ENCODE peak calls at places on chromosome 14, in four cellular contexts. R, H, Y and C are unnamed samples.

GRCh38 chr14:50225974-50226297 is 5.4 kb downstream of the SOS2 start:
- DNase-seq in Y (no peak), R (no peak), H (no peak), C (no peak)

GRCh38 chr14:100771121-100771800 is 44.6 kb downstream of the DLK1 start:
- DNase-seq in R (no peak), Y (no peak), H (no peak), C (no peak)

GRCh38 chr14:36019126-36019525 is 157.4 kb downstream of the PTCSC3 start:
- DNase-seq in R (no peak), Y (no peak), H (no peak), C (no peak)

GRCh38 chr14:36520601-36521525 is 831 bp upstream of the NKX2-1 start:
- DNase-seq in H (no peak), Y (no peak), R (no peak), C (no peak)

GRCh38 chr14:73251516-73252215 is 14.4 kb downstream of the PAPLN start:
- DNase-seq in R (no peak), Y (no peak), H (no peak), C (no peak)

GRCh38 chr14:20468773-20469241 is 399 bp upstream of the PNP start:
- DNase-seq in R (no peak), Y (peak), H (no peak), C (peak)

GRCh38 chr14:73244541-73244940 is 7.2 kb downstream of the PAPLN start:
- DNase-seq in R (no peak), Y (no peak), H (no peak), C (no peak)

GRCh38 chr14:71574976-71575375 is 357.3 kb upstream of the RGS6 start:
- DNase-seq in R (no peak), Y (no peak), H (no peak), C (no peak)

GRCh38 chr14:38261620-38262019 is 5.7 kb upstream of the CLEC14A start:
- DNase-seq in H (no peak), R (no peak), Y (no peak), C (no peak)

GRCh38 chr14:52934762-52935161 is 16.1 kb downstream of the FERMT2 start:
- DNase-seq in Y (no peak), R (no peak), H (no peak), C (no peak)

GRCh38 chr14:36510874-36511273 is 9.2 kb downstream of the NKX2-1 start:
- DNase-seq in Y (no peak), H (no peak), R (no peak), C (no peak)

GRCh38 chr14:34324363-34324795 is 137.7 kb downstream of the SPTSSA start:
- DNase-seq in H (no peak), Y (no peak), R (no peak), C (no peak)

GRCh38 chr14:50249118-50249775 is 17.9 kb upstream of the SOS2 start:
- DNase-seq in Y (no peak), R (no peak), H (no peak), C (no peak)

GRCh38 chr14:73740921-73741326 is 26.7 kb upstream of the PNMA1 start:
- DNase-seq in Y (peak), R (no peak), H (peak), C (peak)

GRCh38 chr14:75711796-75712211 is 50.8 kb downstream of the TTLL5 start:
- DNase-seq in H (peak), R (no peak), Y (peak), C (peak)

GRCh38 chr14:20501346-20501745 is 4.0 kb upstream of the RNASE10 start:
- DNase-seq in Y (no peak), R (no peak), H (no peak), C (no peak)

GRCh38 chr14:47240755-47241437 is 434.5 kb downstream of the MDGA2 start:
- DNase-seq in Y (no peak), H (no peak), R (no peak), C (no peak)

GRCh38 chr14:23089498-23090253 is 5.3 kb downstream of the ACIN1 start:
- DNase-seq in H (no peak), Y (no peak), R (no peak), C (no peak)

GRCh38 chr14:84225243-84225642 is 1304.7 kb upstream of the FLRT2 start:
- DNase-seq in Y (peak), R (no peak), H (peak), C (no peak)

GRCh38 chr14:20606190-20606901 is 15.2 kb upstream of the RNASE12 start:
- DNase-seq in R (no peak), Y (no peak), H (no peak), C (no peak)

GRCh38 chr14:72023128-72024042 is 91.2 kb downstream of the RGS6 start:
- DNase-seq in Y (no peak), H (no peak), R (no peak), C (no peak)

GRCh38 chr14:54881235-54881760 is 21.3 kb downstream of the GCH1 start:
- DNase-seq in Y (no peak), H (no peak), R (no peak), C (no peak)

GRCh38 chr14:79395061-79395460 is 816.2 kb downstream of the DIO2 start:
- DNase-seq in R (no peak), Y (no peak), H (no peak), C (no peak)

GRCh38 chr14:75831455-75831854 is 150.3 kb downstream of the TGFB3 start:
- DNase-seq in Y (peak), H (peak), R (no peak), C (peak)

GRCh38 chr14:65206078-65206447 is 103.7 kb upstream of the MAX start:
- DNase-seq in R (no peak), H (no peak), Y (no peak), C (no peak)

GRCh38 chr14:90487031-90487430 is 90.2 kb downstream of the CALM1 start:
- DNase-seq in R (no peak), Y (no peak), H (peak), C (no peak)

GRCh38 chr14:94640721-94641631 is 28.8 kb downstream of the SERPINA3 start:
- DNase-seq in H (no peak), Y (no peak), R (no peak), C (no peak)

GRCh38 chr14:72164420-72165150 is 232.4 kb downstream of the RGS6 start:
- DNase-seq in Y (no peak), R (no peak), H (no peak), C (no peak)

GRCh38 chr14:22898302-22898894 is 15.4 kb downstream of the REM2 start:
- DNase-seq in Y (no peak), H (no peak), R (no peak), C (peak)

GRCh38 chr14:88379706-88380343 is 5.6 kb upstream of the SPATA7 start:
- DNase-seq in H (no peak), Y (no peak), R (no peak), C (no peak)

GRCh38 chr14:51253880-51254279 is 13.8 kb downstream of the TMX1 start:
- DNase-seq in H (no peak), R (no peak), Y (no peak), C (no peak)

GRCh38 chr14:94631050-94631449 is 18.9 kb downstream of the SERPINA3 start:
- DNase-seq in H (no peak), R (no peak), Y (no peak), C (no peak)

GRCh38 chr14:65958664-65959562 is 527.3 kb upstream of the CCDC196 start:
- DNase-seq in R (peak), H (no peak), Y (no peak), C (no peak)

GRCh38 chr14:89911018-89911919 is 43.3 kb downstream of the EFCAB11 start:
- DNase-seq in Y (no peak), H (no peak), R (no peak), C (peak)

DNA sequence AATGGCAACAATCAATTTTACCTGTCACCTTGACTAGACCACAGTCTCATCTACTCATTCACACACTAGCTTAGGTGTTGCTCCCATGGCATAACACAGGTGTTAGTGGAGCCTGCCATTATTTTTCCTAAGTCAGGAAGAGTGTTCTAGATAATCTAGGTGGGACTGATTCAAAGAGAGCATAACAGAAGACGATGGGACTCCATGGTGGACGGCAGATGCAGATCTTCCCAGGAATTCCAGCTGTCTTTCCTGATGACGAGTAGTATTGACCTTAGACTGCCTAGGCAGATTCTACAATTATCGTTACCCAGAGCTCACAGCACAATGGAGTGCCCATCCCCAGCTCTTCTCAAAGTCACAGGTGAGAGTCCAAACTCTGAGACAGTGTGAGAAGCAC is 589.0 kb downstream of the TMEM121 start:
- DNase-seq in R (no peak), H (no peak), Y (no peak), C (no peak)
- H3K27ac ChIP-seq in R (no peak), H (no peak), Y (no peak), C (no peak)

GRCh38 chr14:60789656-60790055 is 55.1 kb downstream of the MNAT1 start:
- DNase-seq in Y (no peak), H (no peak), R (no peak), C (no peak)
- H3K27ac ChIP-seq in Y (no peak), H (no peak), R (no peak), C (no peak)

DNA sequence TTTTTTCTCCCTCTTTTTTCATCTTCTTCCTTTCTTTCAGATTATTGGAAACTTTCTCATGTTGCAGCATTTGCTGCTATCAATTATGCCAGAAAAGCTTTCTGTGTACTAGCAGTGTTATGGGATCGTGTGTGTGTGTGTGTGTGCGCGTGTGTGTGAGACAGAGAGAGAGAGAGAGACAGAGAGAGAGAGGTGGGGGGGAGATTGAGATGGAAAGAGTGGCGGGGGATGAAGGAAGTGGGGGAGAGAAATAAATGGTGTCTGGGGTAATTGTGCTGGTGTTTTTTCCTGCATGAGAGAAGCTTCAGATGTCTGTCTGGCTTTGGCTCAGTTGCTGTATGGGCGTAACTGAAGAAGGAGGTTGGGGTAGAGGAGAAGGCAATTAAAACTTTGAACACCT is 268.9 kb downstream of the RAD51B start:
- DNase-seq in R (no peak), H (no peak), Y (no peak), C (peak)
- H3K27ac ChIP-seq in R (no peak), H (no peak), Y (no peak), C (peak)

GRCh38 chr14:103748539-103748867 is 32.9 kb downstream of the ZFYVE21 start:
- DNase-seq in Y (no peak), R (no peak), H (no peak), C (no peak)

GRCh38 chr14:103745424-103745823 is 29.8 kb downstream of the ZFYVE21 start:
- DNase-seq in Y (no peak), H (no peak), R (no peak), C (no peak)

GRCh38 chr14:103746706-103747105 is 31.1 kb downstream of the ZFYVE21 start:
- DNase-seq in Y (no peak), H (no peak), R (no peak), C (no peak)

GRCh38 chr14:103749860-103750259 is 34.2 kb downstream of the ZFYVE21 start:
- DNase-seq in R (no peak), Y (no peak), H (no peak), C (no peak)

DNA sequence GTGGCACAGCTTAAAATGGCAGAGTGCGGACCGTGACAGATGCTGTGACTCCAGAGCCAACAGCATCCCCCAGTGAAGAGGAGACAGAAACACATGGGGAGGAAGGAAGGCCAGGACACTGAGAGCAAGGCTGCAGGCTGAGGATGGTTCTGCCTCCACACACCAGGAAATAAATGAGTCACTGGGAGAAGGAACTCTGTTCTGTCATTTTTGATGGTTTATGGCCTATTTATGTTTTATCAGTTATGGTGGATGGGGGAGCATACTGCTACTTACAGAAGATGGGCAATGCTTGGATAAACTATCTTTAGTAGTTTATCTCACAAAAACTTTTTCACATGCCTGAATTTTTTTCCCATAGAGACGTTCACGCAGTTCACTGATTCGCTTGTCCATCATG is 33.8 kb downstream of the ZFYVE21 start:
- DNase-seq in R (no peak), H (no peak), Y (no peak), C (no peak)
- H3K27ac ChIP-seq in R (no peak), H (no peak), Y (no peak), C (no peak)

GRCh38 chr14:98952595-98953325 is 319.2 kb downstream of the BCL11B start:
- DNase-seq in Y (no peak), R (no peak), H (no peak), C (no peak)
- H3K27ac ChIP-seq in Y (no peak), R (no peak), H (no peak), C (no peak)

GRCh38 chr14:63659726-63660125 is 18.1 kb upstream of the WDR89 start:
- DNase-seq in H (no peak), R (no peak), Y (no peak), C (no peak)
- H3K27ac ChIP-seq in H (no peak), R (no peak), Y (no peak), C (no peak)